ENCODE peak calls at places on chromosomes 6 and 20, in nine cellular contexts. V, H, S, J, R, B, E, G and I are unnamed samples.

GRCh38 chr6:17584241-17584803 is 15.8 kb upstream of the FAM8A1 start:
- DNase-seq in V (peak), H (peak), S (peak), J (no peak), R (no peak), B (no peak), E (no peak), G (peak), I (no peak)

GRCh38 chr6:19697744-19698290 is 139.4 kb upstream of the ID4 start:
- DNase-seq in V (no peak), H (no peak), S (peak), J (no peak), R (no peak), B (peak), E (no peak), G (peak), I (no peak)

GRCh38 chr6:47651505-47651944 is 46.9 kb upstream of the ADGRF4 start:
- DNase-seq in V (no peak), H (no peak), S (peak), J (no peak), R (no peak), B (no peak), E (no peak), G (peak), I (no peak)

GRCh38 chr6:23454090-23454998 is 671.7 kb upstream of the NRSN1 start:
- DNase-seq in V (no peak), H (no peak), S (peak), J (no peak), R (no peak), B (no peak), E (no peak), G (peak), I (no peak)

GRCh38 chr6:111468329-111469012 is 14.5 kb downstream of the REV3L start:
- DNase-seq in V (no peak), H (no peak), S (peak), J (no peak), R (no peak), B (no peak), E (no peak), G (peak), I (no peak)

GRCh38 chr20:50246367-50247195 is 56.0 kb downstream of the CEBPB start:
- DNase-seq in V (no peak), H (peak), S (no peak), J (no peak), R (no peak), B (no peak), E (no peak), G (no peak), I (no peak)

GRCh38 chr6:44593539-44593944 is 206.0 kb downstream of the CDC5L start:
- DNase-seq in V (peak), H (peak), S (peak), J (no peak), R (no peak), B (no peak), E (peak), G (peak), I (peak)

GRCh38 chr6:51743999-51744398 is 343.4 kb downstream of the PKHD1 start:
- DNase-seq in V (peak), H (no peak), S (no peak), J (no peak), R (no peak), B (no peak), E (no peak), G (no peak), I (no peak)

GRCh38 chr6:47230579-47230978 is 79.1 kb downstream of the TNFRSF21 start:
- DNase-seq in V (no peak), H (no peak), S (no peak), J (no peak), R (no peak), B (no peak), E (no peak), G (no peak), I (no peak)

GRCh38 chr6:84762220-84762940 is 2.0 kb downstream of the TBX18 start:
- DNase-seq in V (peak), H (no peak), S (no peak), J (peak), R (no peak), B (no peak), E (no peak), G (peak), I (no peak)

GRCh38 chr20:57161478-57162194 is 104.8 kb downstream of the BMP7 start:
- DNase-seq in V (no peak), H (no peak), S (no peak), J (no peak), R (no peak), B (no peak), E (no peak), G (no peak), I (no peak)

GRCh38 chr6:41464019-41464418 is 82.2 kb upstream of the FOXP4 start:
- DNase-seq in V (no peak), H (no peak), S (no peak), J (no peak), R (no peak), B (no peak), E (no peak), G (no peak), I (no peak)

GRCh38 chr6:128098000-128098581 is 197.2 kb upstream of the THEMIS start:
- DNase-seq in V (no peak), H (no peak), S (peak), J (no peak), R (no peak), B (no peak), E (no peak), G (peak), I (no peak)

GRCh38 chr20:32495949-32496348 is 89.2 kb downstream of the NOL4L start:
- DNase-seq in V (no peak), H (no peak), S (no peak), J (peak), R (no peak), B (no peak), E (no peak), G (no peak), I (no peak)

GRCh38 chr20:4898282-4898681 is 103.0 kb downstream of the SLC23A2 start:
- DNase-seq in V (peak), H (no peak), S (peak), J (peak), R (no peak), B (no peak), E (no peak), G (peak), I (no peak)

GRCh38 chr6:91781946-91782345 is 1195.1 kb upstream of the MAP3K7 start:
- DNase-seq in V (no peak), H (no peak), S (no peak), J (no peak), R (no peak), B (no peak), E (no peak), G (no peak), I (no peak)

GRCh38 chr6:7088076-7088742 is 19.6 kb upstream of the RREB1 start:
- DNase-seq in V (no peak), H (no peak), S (no peak), J (peak), R (no peak), B (no peak), E (no peak), G (no peak), I (no peak)

GRCh38 chr6:4805553-4806307 is 29.5 kb downstream of the CDYL start:
- DNase-seq in V (peak), H (peak), S (peak), J (peak), R (peak), B (no peak), E (no peak), G (peak), I (no peak)

GRCh38 chr20:47274449-47275108 is 81.9 kb downstream of the ZMYND8 start:
- DNase-seq in V (peak), H (no peak), S (peak), J (no peak), R (no peak), B (peak), E (no peak), G (peak), I (peak)

GRCh38 chr20:21395666-21396044 is 1.7 kb downstream of the NKX2-4 start:
- DNase-seq in V (peak), H (no peak), S (no peak), J (peak), R (no peak), B (no peak), E (peak), G (no peak), I (no peak)

GRCh38 chr20:21394120-21394519 is 3.2 kb downstream of the NKX2-4 start:
- DNase-seq in V (no peak), H (no peak), S (no peak), J (no peak), R (no peak), B (no peak), E (no peak), G (no peak), I (no peak)

GRCh38 chr20:21396921-21397340 is 395 bp downstream of the NKX2-4 start:
- DNase-seq in V (peak), H (no peak), S (no peak), J (peak), R (no peak), B (no peak), E (no peak), G (no peak), I (no peak)

GRCh38 chr20:21396045-21396893 is 1.1 kb downstream of the NKX2-4 start:
- DNase-seq in V (peak), H (no peak), S (no peak), J (peak), R (peak), B (no peak), E (no peak), G (no peak), I (no peak)

GRCh38 chr20:21395039-21395665 is 2.2 kb downstream of the NKX2-4 start:
- DNase-seq in V (no peak), H (no peak), S (no peak), J (no peak), R (no peak), B (no peak), E (no peak), G (no peak), I (no peak)
- H3K4me3 ChIP-seq in V (no peak), H (no peak), S (no peak), J (no peak), R (no peak), B (no peak), E (no peak), G (no peak), I (no peak)

GRCh38 chr6:10719386-10720228 is 3.3 kb upstream of the TMEM14C start:
- DNase-seq in V (no peak), H (no peak), S (no peak), J (peak), R (no peak), B (no peak), E (peak), G (peak), I (no peak)
- H3K4me3 ChIP-seq in V (no peak), H (peak), S (peak), J (peak), R (peak), B (peak), E (peak), G (peak), I (peak)

GRCh38 chr20:25858495-25859425 is 162.1 kb upstream of the ZNF337 start:
- DNase-seq in V (no peak), H (no peak), S (no peak), J (no peak), R (no peak), B (no peak), E (no peak), G (no peak), I (no peak)
- H3K4me3 ChIP-seq in V (no peak), H (no peak), S (no peak), J (no peak), R (peak), B (peak), E (no peak), G (no peak), I (peak)

DNA sequence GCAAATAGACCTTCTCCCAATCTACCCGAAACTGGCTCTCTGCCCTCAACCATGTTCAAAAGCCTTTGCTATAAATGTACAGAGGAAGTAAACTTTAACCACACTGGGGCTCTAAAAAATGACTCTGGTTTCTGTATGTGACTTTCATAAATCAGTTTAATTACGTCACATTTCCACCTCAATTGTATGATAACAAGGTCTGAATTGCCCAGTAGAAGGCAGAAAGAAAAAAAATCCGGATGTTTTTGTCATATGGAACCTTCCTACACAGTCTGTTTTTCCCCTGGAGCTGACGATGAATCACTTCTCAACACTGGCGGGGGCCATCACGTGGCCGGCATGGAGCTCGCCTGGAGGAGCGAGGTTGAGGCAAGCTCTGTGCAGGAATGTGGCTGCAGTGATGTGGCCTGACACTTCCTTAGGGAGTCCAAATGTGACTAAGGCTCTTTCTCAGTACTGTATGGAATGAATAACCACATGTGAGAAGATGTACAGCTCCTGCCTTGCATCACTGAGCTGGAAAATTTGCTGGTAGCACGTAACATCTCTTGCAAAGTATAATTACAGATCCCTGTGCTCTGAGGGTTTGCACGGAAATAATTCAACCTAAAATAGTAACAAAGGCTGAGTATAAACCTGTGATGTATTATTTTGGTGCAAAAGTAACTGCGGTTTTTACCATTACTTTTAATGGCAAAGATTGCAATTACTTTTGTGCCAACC is 58.5 kb upstream of the SNX9 start:
- DNase-seq in V (peak), H (peak), S (peak), J (peak), R (peak), B (peak), E (peak), G (peak), I (peak)
- H3K4me3 ChIP-seq in V (no peak), H (no peak), S (no peak), J (peak), R (peak), B (no peak), E (peak), G (no peak), I (peak)

GRCh38 chr6:109424946-109425345 is 15.5 kb downstream of the PPIL6 start:
- DNase-seq in V (no peak), H (no peak), S (peak), J (no peak), R (no peak), B (no peak), E (no peak), G (no peak), I (no peak)
- H3K4me3 ChIP-seq in V (no peak), H (no peak), S (no peak), J (no peak), R (no peak), B (no peak), E (no peak), G (no peak), I (no peak)

GRCh38 chr6:167112421-167112820 is 10.5 kb upstream of the CCR6 start:
- DNase-seq in V (no peak), H (no peak), S (no peak), J (no peak), R (no peak), B (no peak), E (no peak), G (no peak), I (no peak)
- H3K4me3 ChIP-seq in V (no peak), H (no peak), S (no peak), J (no peak), R (peak), B (no peak), E (peak), G (no peak), I (peak)

GRCh38 chr6:38572186-38572813 is 67.4 kb downstream of the BTBD9 start:
- DNase-seq in V (no peak), H (no peak), S (no peak), J (no peak), R (no peak), B (no peak), E (no peak), G (no peak), I (no peak)
- H3K4me3 ChIP-seq in V (no peak), H (no peak), S (no peak), J (no peak), R (no peak), B (no peak), E (peak), G (no peak), I (no peak)

GRCh38 chr6:123028263-123028662 is 32.2 kb downstream of the CLVS2 start:
- DNase-seq in V (no peak), H (no peak), S (no peak), J (no peak), R (no peak), B (no peak), E (no peak), G (no peak), I (no peak)

GRCh38 chr6:123022980-123023379 is 26.9 kb downstream of the CLVS2 start:
- DNase-seq in V (peak), H (no peak), S (no peak), J (no peak), R (no peak), B (no peak), E (no peak), G (peak), I (no peak)

GRCh38 chr6:123030292-123030691 is 34.3 kb downstream of the CLVS2 start:
- DNase-seq in V (peak), H (no peak), S (no peak), J (no peak), R (no peak), B (no peak), E (no peak), G (peak), I (no peak)

DNA sequence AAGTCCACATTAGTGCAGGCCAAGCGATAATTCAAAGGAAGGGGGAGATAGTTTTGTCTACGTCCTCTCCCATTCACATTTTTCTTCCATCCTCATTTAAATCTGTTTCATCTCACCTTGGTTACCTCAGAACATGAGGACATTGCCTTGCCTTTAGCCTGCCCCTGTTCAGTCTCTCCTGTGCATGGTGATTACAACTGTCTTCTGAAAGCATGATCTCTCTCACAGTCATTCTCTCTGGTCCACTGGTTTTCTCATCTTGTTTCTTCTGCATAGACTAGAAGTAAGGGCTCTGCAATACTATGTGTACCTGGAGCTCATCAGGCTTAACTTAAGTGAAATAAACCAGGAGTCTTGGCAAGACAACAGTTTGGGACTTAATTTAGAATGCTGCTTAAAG is 31.4 kb downstream of the CLVS2 start:
- DNase-seq in V (no peak), H (no peak), S (no peak), J (no peak), R (no peak), B (no peak), E (no peak), G (no peak), I (no peak)
- H3K4me3 ChIP-seq in V (no peak), H (no peak), S (no peak), J (no peak), R (no peak), B (no peak), E (no peak), G (no peak), I (no peak)